ENCODE peak calls at places on chromosomes 5 and 9, in eight cellular contexts. B is T1000; M is HL-60; W is cardiac fibroblast; I is Caki2; J is thyroid gland; V is stimulated activated naive CD8-positive, alpha-beta T cell treated with anti-CD3 and anti-CD28 coated beads, Interleukin-15, Interleukin-2, amounts not matched to agents 100 U/mL and 50 U/mL, for 24 hours; R is B cell. D is an unnamed sample.

GRCh38 chr9:91362212-91362611 is 494 bp upstream of the AUH start:
- DNase-seq in I (no peak), W (no peak), R (peak), V (no peak), B (no peak), M (no peak), J (no peak), D (no peak)

GRCh38 chr5:135025730-135026644 is 8.0 kb downstream of the PITX1 start:
- DNase-seq in R (no peak), I (no peak), W (no peak), V (no peak), B (no peak), J (no peak), M (no peak), D (no peak)

GRCh38 chr9:71587576-71588362 is 180.5 kb downstream of the CEMIP2 start:
- DNase-seq in R (no peak), B (no peak), M (no peak), W (no peak), V (no peak), I (peak), J (no peak), D (no peak)

GRCh38 chr9:113511856-113512761 is 48.6 kb downstream of the RGS3 start:
- DNase-seq in R (no peak), V (peak), W (no peak), M (peak), J (no peak), I (no peak), B (no peak), D (no peak)

GRCh38 chr5:119445544-119445943 is 6.8 kb upstream of the HSD17B4 start:
- DNase-seq in B (no peak), M (no peak), W (no peak), R (no peak), I (no peak), J (no peak), V (no peak), D (peak)

GRCh38 chr5:421287-421880 is 21.6 kb upstream of the EXOC3 start:
- DNase-seq in J (no peak), M (no peak), I (no peak), V (no peak), R (no peak), W (no peak), B (no peak), D (no peak)

GRCh38 chr9:116476935-116477381 is 210.1 kb upstream of the TRIM32 start:
- DNase-seq in V (no peak), W (peak), J (peak), I (no peak), R (no peak), M (no peak), B (no peak), D (no peak)

GRCh38 chr9:34179528-34180138 is 790 bp downstream of the UBAP1 start:
- DNase-seq in R (peak), J (no peak), V (no peak), I (peak), M (no peak), B (no peak), W (peak), D (no peak)

GRCh38 chr9:13787234-13787833 is 507.8 kb upstream of the MPDZ start:
- DNase-seq in B (no peak), W (peak), J (peak), V (no peak), M (no peak), R (no peak), I (no peak), D (no peak)

GRCh38 chr5:150428106-150428876 is 15.6 kb upstream of the CD74 start:
- DNase-seq in W (peak), V (no peak), R (no peak), I (no peak), M (no peak), J (peak), B (no peak), D (no peak)

GRCh38 chr5:173868096-173868879 is 19.9 kb upstream of the CPEB4 start:
- DNase-seq in V (no peak), I (no peak), M (peak), B (peak), W (no peak), R (no peak), J (peak), D (no peak)

GRCh38 chr9:110514861-110515260 is 64.7 kb downstream of the SVEP1 start:
- DNase-seq in J (no peak), I (no peak), B (no peak), M (no peak), R (no peak), V (no peak), W (no peak), D (no peak)

GRCh38 chr9:72586388-72587160 is 65.2 kb downstream of the TMC1 start:
- DNase-seq in R (no peak), W (peak), V (no peak), B (peak), I (no peak), M (peak), J (no peak), D (no peak)

GRCh38 chr9:71627537-71627936 is 140.8 kb downstream of the CEMIP2 start:
- DNase-seq in I (no peak), M (no peak), J (no peak), V (no peak), W (no peak), R (no peak), B (no peak), D (no peak)

GRCh38 chr5:989961-990530 is 18.6 kb upstream of the NKD2 start:
- DNase-seq in I (no peak), J (peak), R (no peak), B (no peak), W (peak), V (no peak), M (no peak), D (peak)

GRCh38 chr9:18438300-18438925 is 35.5 kb upstream of the ADAMTSL1 start:
- DNase-seq in I (no peak), M (no peak), V (no peak), J (peak), W (peak), B (no peak), R (no peak), D (peak)

GRCh38 chr5:79829260-79829659 is 139.6 kb downstream of the CMYA5 start:
- DNase-seq in I (no peak), W (no peak), V (no peak), J (no peak), M (no peak), R (no peak), B (no peak), D (peak)

GRCh38 chr5:131634666-131634995 is 398 bp downstream of the RAPGEF6 start:
- DNase-seq in V (peak), M (peak), B (peak), J (peak), R (peak), W (peak), I (no peak), D (peak)

GRCh38 chr5:157352756-157353340 is 86.9 kb downstream of the CYFIP2 start:
- DNase-seq in J (no peak), B (no peak), R (no peak), V (peak), W (no peak), I (no peak), M (no peak), D (no peak)

GRCh38 chr5:34957857-34958690 is 28.7 kb downstream of the DNAJC21 start:
- DNase-seq in M (peak), W (peak), B (no peak), J (peak), I (no peak), V (no peak), R (no peak), D (peak)

GRCh38 chr5:172840077-172840777 is 6.2 kb downstream of the ERGIC1 start:
- DNase-seq in V (no peak), R (no peak), W (no peak), M (no peak), J (no peak), B (no peak), I (no peak), D (no peak)

GRCh38 chr5:7813007-7813406 is 37.9 kb downstream of the CFAP90 start:
- DNase-seq in J (no peak), V (no peak), W (no peak), M (no peak), I (no peak), B (no peak), R (no peak), D (no peak)

GRCh38 chr9:91374939-91375338 is 13.2 kb upstream of the AUH start:
- DNase-seq in B (no peak), M (no peak), I (no peak), V (no peak), R (no peak), W (peak), J (no peak), D (no peak)

GRCh38 chr9:38154501-38155421 is 85.7 kb upstream of the SHB start:
- DNase-seq in J (no peak), R (no peak), I (peak), V (no peak), M (no peak), W (no peak), B (no peak), D (no peak)

GRCh38 chr5:115962239-115962564 is at the start of gene LVRN:
- DNase-seq in V (no peak), I (no peak), W (no peak), R (peak), B (no peak), M (no peak), J (no peak), D (peak)

GRCh38 chr9:7089794-7090193 is 332.0 kb downstream of the KDM4C start:
- DNase-seq in V (no peak), J (no peak), I (no peak), R (no peak), B (no peak), M (no peak), W (no peak), D (peak)

GRCh38 chr9:130419521-130420035 is 25.2 kb upstream of the ASS1 start:
- DNase-seq in J (no peak), M (no peak), B (no peak), W (no peak), R (no peak), V (no peak), I (no peak), D (no peak)

GRCh38 chr9:123419721-123420559 is 63.9 kb downstream of the CRB2 start:
- DNase-seq in W (no peak), V (no peak), R (no peak), B (no peak), I (no peak), J (no peak), M (no peak), D (no peak)

GRCh38 chr5:133460172-133460758 is 152.1 kb downstream of the FSTL4 start:
- DNase-seq in W (peak), M (peak), R (peak), V (peak), B (no peak), J (no peak), I (peak), D (peak)

GRCh38 chr5:54083851-54084250 is 226.5 kb downstream of the ARL15 start:
- DNase-seq in B (no peak), W (peak), J (no peak), R (no peak), M (no peak), I (no peak), V (no peak), D (no peak)

GRCh38 chr5:2709996-2710689 is 41.3 kb downstream of the IRX2 start:
- DNase-seq in V (no peak), I (no peak), R (no peak), J (no peak), W (no peak), B (no peak), M (no peak), D (no peak)

GRCh38 chr9:129880654-129881546 is 45.6 kb downstream of the USP20 start:
- DNase-seq in V (no peak), M (no peak), I (no peak), W (peak), B (no peak), R (no peak), J (no peak), D (no peak)

GRCh38 chr9:34151398-34151797 is 24.9 kb upstream of the DCAF12 start:
- DNase-seq in W (no peak), I (no peak), B (no peak), V (no peak), M (no peak), J (no peak), R (no peak), D (no peak)

GRCh38 chr9:85212887-85213286 is 528.9 kb downstream of the AGTPBP1 start:
- DNase-seq in V (peak), R (no peak), W (peak), B (peak), J (no peak), M (no peak), I (peak), D (no peak)

GRCh38 chr5:154753792-154754191 is 1.4 kb upstream of the LARP1 start:
- DNase-seq in W (peak), M (no peak), I (peak), B (no peak), R (no peak), V (no peak), J (peak), D (no peak)